ENCODE peak calls at places on chromosome 11, in five cellular contexts. One of them, this sample, is unnamed.
A peak's percentile ranks its signal among the peaks of the same experiment; 100 is the strongest.

GRCh38 chr11:134374171-134374570 is 37.9 kb downstream of the B3GAT1 start:
- DNase-seq in HepG2: no peak
- DNase-seq in K562: no peak
- DNase-seq in GM12878: no peak
- DNase-seq in H1: no peak
- DNase-seq in this sample: no peak

GRCh38 chr11:34537636-34538035 is 24.0 kb upstream of the ELF5 start:
- DNase-seq in HepG2: no peak
- DNase-seq in K562: no peak
- DNase-seq in GM12878: no peak
- DNase-seq in H1: no peak
- DNase-seq in this sample: no peak

GRCh38 chr11:120554771-120555432 is 43.4 kb downstream of the GRIK4 start:
- DNase-seq in HepG2: no peak
- DNase-seq in K562: no peak
- DNase-seq in GM12878: no peak
- DNase-seq in H1: no peak
- DNase-seq in this sample: no peak

GRCh38 chr11:117724104-117724503 is 72.9 kb downstream of the DSCAML1 start:
- DNase-seq in HepG2: no peak
- DNase-seq in K562: no peak
- DNase-seq in GM12878: no peak
- DNase-seq in H1: no peak
- DNase-seq in this sample: no peak

GRCh38 chr11:19055016-19055415 is 5.5 kb downstream of the MRGPRX2 start:
- DNase-seq in HepG2: no peak
- DNase-seq in K562: no peak
- DNase-seq in GM12878: no peak
- DNase-seq in H1: no peak
- DNase-seq in this sample: no peak

GRCh38 chr11:81030186-81030585 is 1589.4 kb upstream of the TENM4 start:
- DNase-seq in HepG2: no peak
- DNase-seq in K562: no peak
- DNase-seq in GM12878: no peak
- DNase-seq in H1: no peak
- DNase-seq in this sample: no peak

GRCh38 chr11:100340416-100341323 is 346.4 kb upstream of the ARHGAP42 start:
- DNase-seq in HepG2: no peak
- DNase-seq in K562: no peak
- DNase-seq in GM12878: no peak
- DNase-seq in H1: no peak
- DNase-seq in this sample: no peak

GRCh38 chr11:112596324-112596723 is 335.7 kb upstream of the PLET1 start:
- DNase-seq in HepG2: no peak
- DNase-seq in K562: no peak
- DNase-seq in GM12878: no peak
- DNase-seq in H1: no peak
- DNase-seq in this sample: no peak

GRCh38 chr11:64101461-64101860 is 64.5 kb downstream of the MACROD1 start:
- DNase-seq in HepG2: no peak
- DNase-seq in K562: no peak
- DNase-seq in GM12878: no peak
- DNase-seq in H1: no peak
- DNase-seq in this sample: no peak

GRCh38 chr11:12282676-12283075 is 94.7 kb upstream of the PARVA start:
- DNase-seq in HepG2: no peak
- DNase-seq in K562: no peak
- DNase-seq in GM12878: no peak
- DNase-seq in H1: no peak
- DNase-seq in this sample: no peak

GRCh38 chr11:64477675-64478074 is 113.3 kb upstream of the SLC22A12 start:
- DNase-seq in HepG2: no peak
- DNase-seq in K562: no peak
- DNase-seq in GM12878: no peak
- DNase-seq in H1: no peak
- DNase-seq in this sample: no peak

GRCh38 chr11:59174664-59175033 is 2.7 kb downstream of the DTX4 start:
- DNase-seq in HepG2: peak; percentile 68
- DNase-seq in K562: no peak
- DNase-seq in GM12878: no peak
- DNase-seq in H1: no peak
- DNase-seq in this sample: no peak

GRCh38 chr11:112345166-112345565 is 84.5 kb upstream of the PLET1 start:
- DNase-seq in HepG2: no peak
- DNase-seq in K562: no peak
- DNase-seq in GM12878: no peak
- DNase-seq in H1: no peak
- DNase-seq in this sample: no peak

GRCh38 chr11:13959001-13959400 is 3.5 kb upstream of the SPON1 start:
- DNase-seq in HepG2: no peak
- DNase-seq in K562: no peak
- DNase-seq in GM12878: no peak
- DNase-seq in H1: no peak
- DNase-seq in this sample: no peak

GRCh38 chr11:16876053-16876752 is 137.8 kb downstream of the C11orf58 start:
- DNase-seq in HepG2: no peak
- DNase-seq in K562: no peak
- DNase-seq in GM12878: no peak
- DNase-seq in H1: no peak
- DNase-seq in this sample: no peak

GRCh38 chr11:77069336-77069968 is 2.7 kb downstream of the CAPN5 start:
- DNase-seq in HepG2: no peak
- DNase-seq in K562: no peak
- DNase-seq in GM12878: no peak
- DNase-seq in H1: no peak
- DNase-seq in this sample: no peak

GRCh38 chr11:109945626-109946321 is 147.4 kb upstream of the ZC3H12C start:
- DNase-seq in HepG2: no peak
- DNase-seq in K562: no peak
- DNase-seq in GM12878: no peak
- DNase-seq in H1: no peak
- DNase-seq in this sample: no peak

GRCh38 chr11:69497221-69497787 is 15.8 kb downstream of the LINC01488 start:
- DNase-seq in HepG2: peak; percentile 97
- DNase-seq in K562: no peak
- DNase-seq in GM12878: no peak
- DNase-seq in H1: no peak
- DNase-seq in this sample: peak; percentile 56

GRCh38 chr11:114196994-114197702 is 99.1 kb upstream of the NNMT start:
- DNase-seq in HepG2: no peak
- DNase-seq in K562: no peak
- DNase-seq in GM12878: no peak
- DNase-seq in H1: no peak
- DNase-seq in this sample: no peak

GRCh38 chr11:131692151-131692550 is 321.7 kb downstream of the NTM start:
- DNase-seq in HepG2: no peak
- DNase-seq in K562: no peak
- DNase-seq in GM12878: no peak
- DNase-seq in H1: no peak
- DNase-seq in this sample: no peak

GRCh38 chr11:105489431-105489830 is 120.4 kb upstream of the GRIA4 start:
- DNase-seq in HepG2: no peak
- DNase-seq in K562: no peak
- DNase-seq in GM12878: no peak
- DNase-seq in H1: no peak
- DNase-seq in this sample: no peak

GRCh38 chr11:14300661-14301304 is 58.2 kb downstream of the RRAS2 start:
- DNase-seq in HepG2: peak; percentile 59
- DNase-seq in K562: peak; percentile 74
- DNase-seq in GM12878: no peak
- DNase-seq in H1: no peak
- DNase-seq in this sample: peak; percentile 42

GRCh38 chr11:41431784-41432183 is 27.7 kb downstream of the LRRC4C start:
- DNase-seq in HepG2: peak; percentile 16
- DNase-seq in K562: peak; percentile 3
- DNase-seq in GM12878: no peak
- DNase-seq in H1: no peak
- DNase-seq in this sample: no peak

GRCh38 chr11:118092907-118093571 is 6.3 kb upstream of the SMIM35 start:
- DNase-seq in HepG2: peak; percentile 65
- DNase-seq in K562: peak; percentile 59
- DNase-seq in GM12878: no peak
- DNase-seq in H1: no peak
- DNase-seq in this sample: no peak

GRCh38 chr11:60786811-60787567 is 1.9 kb downstream of the MS4A10 start:
- DNase-seq in HepG2: no peak
- DNase-seq in K562: no peak
- DNase-seq in GM12878: no peak
- DNase-seq in H1: no peak
- DNase-seq in this sample: no peak

GRCh38 chr11:116990811-116991210 is 107.4 kb downstream of the SIK3 start:
- DNase-seq in HepG2: no peak
- DNase-seq in K562: no peak
- DNase-seq in GM12878: no peak
- DNase-seq in H1: no peak
- DNase-seq in this sample: no peak

GRCh38 chr11:46119053-46119351 is 2.3 kb downstream of the PHF21A start:
- DNase-seq in HepG2: no peak
- DNase-seq in K562: no peak
- DNase-seq in GM12878: no peak
- DNase-seq in H1: no peak
- DNase-seq in this sample: no peak

GRCh38 chr11:72629266-72629665 is 45.0 kb downstream of the PDE2A start:
- DNase-seq in HepG2: no peak
- DNase-seq in K562: no peak
- DNase-seq in GM12878: no peak
- DNase-seq in H1: no peak
- DNase-seq in this sample: no peak

GRCh38 chr11:45104790-45105084 is 41.7 kb upstream of the PRDM11 start:
- DNase-seq in HepG2: no peak
- DNase-seq in K562: no peak
- DNase-seq in GM12878: no peak
- DNase-seq in H1: no peak
- DNase-seq in this sample: no peak

GRCh38 chr11:34501962-34502361 is 11.6 kb downstream of the ELF5 start:
- DNase-seq in HepG2: no peak
- DNase-seq in K562: no peak
- DNase-seq in GM12878: no peak
- DNase-seq in H1: no peak
- DNase-seq in this sample: no peak

DNA sequence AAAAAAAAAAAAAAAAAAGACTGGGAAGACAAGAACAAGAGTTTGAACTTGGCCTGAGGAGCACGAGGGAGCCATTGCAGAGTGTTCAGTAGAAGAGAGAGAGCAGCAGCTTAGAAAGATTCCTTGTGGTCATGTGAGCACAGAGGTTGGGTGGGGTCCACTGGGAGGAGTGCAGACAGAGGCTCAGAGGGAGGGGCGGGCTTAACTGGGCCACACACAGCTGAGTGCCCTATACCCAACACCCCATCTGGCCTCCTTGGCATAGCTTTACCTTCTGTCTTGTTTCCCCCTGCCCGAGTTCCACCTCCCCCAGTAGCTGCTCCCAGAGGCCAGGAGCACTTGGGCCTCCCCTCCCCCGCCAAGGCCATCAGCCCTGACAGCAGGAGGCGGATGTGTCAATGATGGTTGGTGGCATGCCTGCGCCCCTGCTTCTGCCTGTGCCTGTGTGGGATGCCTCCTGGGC is 12.1 kb downstream of the C11orf86 start:
- DNase-seq in HepG2: no peak
- DNase-seq in K562: no peak
- DNase-seq in GM12878: no peak
- DNase-seq in H1: peak; percentile 73
- DNase-seq in this sample: no peak
- TF ChIP-seq SRF in HepG2: no peak
- TF ChIP-seq SRF in K562: no peak
- TF ChIP-seq SRF in GM12878: no peak
- TF ChIP-seq SRF in H1: no peak
- TF ChIP-seq SRF in this sample: no peak

DNA sequence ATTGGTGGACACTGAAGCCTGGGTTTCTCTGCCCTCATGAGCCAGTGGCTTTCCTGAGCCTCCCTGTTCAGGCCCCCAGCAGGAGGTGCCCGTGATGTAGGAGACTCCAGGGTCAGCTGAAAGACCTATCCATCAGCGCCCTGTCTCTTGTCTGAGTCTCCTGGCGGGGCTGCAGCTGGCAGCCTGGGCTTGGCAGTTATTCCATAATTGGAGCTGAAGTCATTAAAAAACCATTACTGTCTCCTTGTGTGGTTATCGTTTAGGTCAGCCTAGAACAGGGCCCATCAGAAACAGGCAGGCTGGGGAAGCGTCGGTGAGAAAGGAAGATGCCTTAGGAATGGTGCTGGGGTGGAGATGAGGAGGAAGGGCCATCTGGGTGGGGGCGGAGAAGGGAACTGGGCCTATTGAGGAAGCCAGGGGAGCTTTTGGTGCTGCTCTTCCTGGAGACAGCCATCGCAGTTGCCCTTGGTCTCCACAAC is 5.0 kb downstream of the TUB start:
- DNase-seq in HepG2: no peak
- DNase-seq in K562: no peak
- DNase-seq in GM12878: no peak
- DNase-seq in H1: no peak
- DNase-seq in this sample: no peak
- TF ChIP-seq SRF in HepG2: no peak
- TF ChIP-seq SRF in K562: no peak
- TF ChIP-seq SRF in GM12878: no peak
- TF ChIP-seq SRF in H1: no peak
- TF ChIP-seq SRF in this sample: no peak

GRCh38 chr11:86608251-86608799 is 64.1 kb downstream of the ME3 start:
- DNase-seq in HepG2: peak; percentile 60
- DNase-seq in K562: peak; percentile 62
- DNase-seq in GM12878: peak; percentile 21
- DNase-seq in H1: peak; percentile 53
- DNase-seq in this sample: peak; percentile 67
- TF ChIP-seq SRF in HepG2: no peak
- TF ChIP-seq SRF in K562: no peak
- TF ChIP-seq SRF in GM12878: no peak
- TF ChIP-seq SRF in H1: no peak
- TF ChIP-seq SRF in this sample: no peak

GRCh38 chr11:61917357-61918109 is at the start of gene RAB3IL1:
- DNase-seq in HepG2: no peak
- DNase-seq in K562: peak; percentile 76
- DNase-seq in GM12878: no peak
- DNase-seq in H1: peak; percentile 81
- DNase-seq in this sample: no peak

GRCh38 chr11:61914471-61915171 is 2.7 kb downstream of the RAB3IL1 start:
- DNase-seq in HepG2: no peak
- DNase-seq in K562: no peak
- DNase-seq in GM12878: no peak
- DNase-seq in H1: no peak
- DNase-seq in this sample: no peak

GRCh38 chr11:61919113-61919840 is 1.9 kb upstream of the RAB3IL1 start:
- DNase-seq in HepG2: no peak
- DNase-seq in K562: peak; percentile 82
- DNase-seq in GM12878: no peak
- DNase-seq in H1: peak; percentile 36
- DNase-seq in this sample: no peak

GRCh38 chr11:61918251-61919112 is 1.1 kb upstream of the RAB3IL1 start:
- DNase-seq in HepG2: no peak
- DNase-seq in K562: no peak
- DNase-seq in GM12878: no peak
- DNase-seq in H1: no peak
- DNase-seq in this sample: no peak

DNA sequence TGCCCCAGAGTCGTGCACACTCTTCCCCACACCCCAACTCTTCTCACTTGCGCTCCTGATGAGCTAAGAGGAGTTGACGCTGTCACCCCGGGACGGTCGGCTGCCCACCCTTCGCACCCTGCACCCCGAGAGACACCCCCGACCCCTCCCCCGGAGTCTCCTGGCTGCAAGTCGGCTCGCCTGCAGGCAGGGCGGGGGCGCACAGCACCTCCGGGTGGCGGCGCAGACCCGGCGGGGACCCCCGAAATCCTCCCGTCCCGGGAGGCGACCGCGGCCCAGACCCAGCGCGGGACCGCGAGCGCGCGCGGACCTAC is 366 bp downstream of the RAB3IL1 start:
- DNase-seq in HepG2: no peak
- DNase-seq in K562: no peak
- DNase-seq in GM12878: no peak
- DNase-seq in H1: no peak
- DNase-seq in this sample: no peak
- TF ChIP-seq SRF in HepG2: no peak
- TF ChIP-seq SRF in K562: no peak
- TF ChIP-seq SRF in GM12878: no peak
- TF ChIP-seq SRF in H1: no peak
- TF ChIP-seq SRF in this sample: no peak